ENCODE peak calls at places on chromosomes 16 and 17, in four cellular contexts. K is PC-3, Z is dorsolateral prefrontal cortex, B is stomach. J is an unnamed sample.

GRCh38 chr17:49180303-49180702 is 30.1 kb downstream of the GNGT2 start:
- DNase-seq in K (peak; percentile 67), Z (peak; percentile 52), B (peak; percentile 73), J (peak; percentile 18)

GRCh38 chr17:64786337-64786736 is 124.2 kb upstream of the SMURF2 start:
- DNase-seq in K (peak; percentile 43), Z (no peak), B (no peak), J (peak; percentile 55)

GRCh38 chr17:10034719-10035475 is 129.8 kb upstream of the RCVRN start:
- DNase-seq in K (no peak), Z (peak; percentile 78), B (no peak), J (no peak)

GRCh38 chr17:79890706-79891105 is 51.5 kb upstream of the CBX4 start:
- DNase-seq in K (no peak), Z (no peak), B (peak; percentile 43), J (no peak)

GRCh38 chr17:41522301-41523224 is 3.9 kb upstream of the KRT15 start:
- DNase-seq in K (peak; percentile 74), Z (no peak), B (no peak), J (peak; percentile 90)

GRCh38 chr16:56807011-56807675 is 57.9 kb upstream of the SLC12A3 start:
- DNase-seq in K (peak; percentile 70), Z (no peak), B (no peak), J (peak; percentile 33)

GRCh38 chr16:27642753-27643152 is 92.8 kb downstream of the KATNIP start:
- DNase-seq in K (peak; percentile 30), Z (no peak), B (no peak), J (no peak)

GRCh38 chr17:81955058-81955681 is 5.8 kb downstream of the NOTUM start:
- DNase-seq in K (no peak), Z (no peak), B (no peak), J (no peak)

GRCh38 chr17:3398310-3398709 is at the start of gene OR1E1:
- DNase-seq in K (no peak), Z (no peak), B (no peak), J (no peak)

GRCh38 chr16:2084688-2085625 is 37.2 kb downstream of the TSC2 start:
- DNase-seq in K (no peak), Z (no peak), B (no peak), J (no peak)

GRCh38 chr16:2388875-2389433 is 40.3 kb upstream of the CCNF start:
- DNase-seq in K (peak; percentile 84), Z (no peak), B (peak; percentile 84), J (peak; percentile 79)

GRCh38 chr16:83244057-83244456 is 563.7 kb upstream of the HSBP1 start:
- DNase-seq in K (no peak), Z (no peak), B (no peak), J (no peak)

GRCh38 chr16:11625769-11626168 is 39.0 kb upstream of the LITAF start:
- DNase-seq in K (no peak), Z (no peak), B (no peak), J (no peak)

GRCh38 chr16:19284207-19284606 is 1.3 kb upstream of the CLEC19A start:
- DNase-seq in K (peak; percentile 93), Z (peak; percentile 91), B (peak; percentile 90), J (peak; percentile 83)

GRCh38 chr17:43536236-43537088 is 9.7 kb downstream of the ETV4 start:
- DNase-seq in K (peak; percentile 43), Z (no peak), B (no peak), J (peak; percentile 42)

GRCh38 chr16:24132797-24133155 is 123.4 kb upstream of the CACNG3 start:
- DNase-seq in K (no peak), Z (no peak), B (no peak), J (no peak)

GRCh38 chr17:54992797-54993639 is 24.5 kb downstream of the STXBP4 start:
- DNase-seq in K (peak; percentile 82), Z (no peak), B (no peak), J (peak; percentile 45)

GRCh38 chr16:10189861-10190390 is 7.7 kb upstream of the GRIN2A start:
- DNase-seq in K (no peak), Z (no peak), B (no peak), J (no peak)

GRCh38 chr17:78678220-78678554 is 101.0 kb upstream of the DNAH17 start:
- DNase-seq in K (no peak), Z (no peak), B (no peak), J (no peak)

GRCh38 chr16:82456683-82457082 is 170.1 kb upstream of the CDH13 start:
- DNase-seq in K (peak; percentile 55), Z (peak; percentile 51), B (peak; percentile 69), J (peak; percentile 65)

GRCh38 chr17:32870969-32871368 is 6.0 kb downstream of the MYO1D start:
- DNase-seq in K (no peak), Z (no peak), B (no peak), J (no peak)

GRCh38 chr17:32971171-32971570 is 20.5 kb upstream of the SPACA3 start:
- DNase-seq in K (peak; percentile 65), Z (no peak), B (peak; percentile 42), J (peak; percentile 89)

GRCh38 chr17:67568961-67569360 is 148.8 kb upstream of the NOL11 start:
- DNase-seq in K (no peak), Z (no peak), B (no peak), J (no peak)

GRCh38 chr16:2095315-2095853 is 40.3 kb downstream of the PKD1 start:
- DNase-seq in K (peak; percentile 36), Z (no peak), B (no peak), J (peak; percentile 44)

GRCh38 chr17:42407289-42407836 is 15.7 kb downstream of the CAVIN1 start:
- DNase-seq in K (no peak), Z (peak; percentile 92), B (peak; percentile 93), J (peak; percentile 87)

GRCh38 chr17:27276653-27277156 is 17.2 kb upstream of the WSB1 start:
- DNase-seq in K (no peak), Z (no peak), B (no peak), J (no peak)

GRCh38 chr17:58189436-58190146 is 2.9 kb upstream of the EPX start:
- DNase-seq in K (peak; percentile 98), Z (peak; percentile 44), B (peak; percentile 33), J (peak; percentile 84)

GRCh38 chr17:78766743-78767294 is 15.3 kb downstream of the CYTH1 start:
- DNase-seq in K (no peak), Z (no peak), B (no peak), J (no peak)

GRCh38 chr16:75589301-75589700 is 23.1 kb downstream of the GABARAPL2 start:
- DNase-seq in K (no peak), Z (no peak), B (no peak), J (no peak)

GRCh38 chr17:46841561-46842379 is 9.6 kb upstream of the WNT9B start:
- DNase-seq in K (peak; percentile 46), Z (no peak), B (no peak), J (no peak)

GRCh38 chr16:84959784-84960417 is 51.4 kb downstream of the ZDHHC7 start:
- DNase-seq in K (no peak), Z (no peak), B (peak; percentile 37), J (no peak)
- H3K27me3 ChIP-seq in K (no peaks in the 10 kb centered on the region), Z (no peaks in the 10 kb centered on the region), B (no peaks in the 10 kb centered on the region), J (peaks cover 7% of the 10 kb centered on the region)

DNA sequence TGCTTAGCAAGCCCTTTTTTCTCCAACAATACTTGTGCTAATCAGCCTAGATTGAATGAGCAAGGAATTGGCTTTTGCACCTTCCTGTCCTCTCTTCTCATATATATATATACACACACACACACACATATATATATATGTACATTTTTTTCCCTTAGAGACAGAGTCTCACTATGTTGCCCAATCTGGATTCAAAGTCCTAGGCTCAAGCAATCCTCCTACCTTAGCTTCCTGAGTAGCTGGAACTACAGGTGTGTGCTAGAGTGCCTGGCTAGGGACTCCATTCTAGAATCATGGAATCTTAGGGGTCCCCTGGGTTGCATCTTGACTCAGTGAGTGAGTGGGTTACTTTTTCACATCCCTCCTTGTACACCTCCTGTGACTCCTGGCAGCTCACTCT is 27.0 kb downstream of the RAI1 start:
- DNase-seq in K (no peak), Z (no peak), B (no peak), J (no peak)
- H3K4me3 ChIP-seq in K (no peak overlapping the region), Z (no peak overlapping the region), B (no peak overlapping the region), J (no peak overlapping the region)

DNA sequence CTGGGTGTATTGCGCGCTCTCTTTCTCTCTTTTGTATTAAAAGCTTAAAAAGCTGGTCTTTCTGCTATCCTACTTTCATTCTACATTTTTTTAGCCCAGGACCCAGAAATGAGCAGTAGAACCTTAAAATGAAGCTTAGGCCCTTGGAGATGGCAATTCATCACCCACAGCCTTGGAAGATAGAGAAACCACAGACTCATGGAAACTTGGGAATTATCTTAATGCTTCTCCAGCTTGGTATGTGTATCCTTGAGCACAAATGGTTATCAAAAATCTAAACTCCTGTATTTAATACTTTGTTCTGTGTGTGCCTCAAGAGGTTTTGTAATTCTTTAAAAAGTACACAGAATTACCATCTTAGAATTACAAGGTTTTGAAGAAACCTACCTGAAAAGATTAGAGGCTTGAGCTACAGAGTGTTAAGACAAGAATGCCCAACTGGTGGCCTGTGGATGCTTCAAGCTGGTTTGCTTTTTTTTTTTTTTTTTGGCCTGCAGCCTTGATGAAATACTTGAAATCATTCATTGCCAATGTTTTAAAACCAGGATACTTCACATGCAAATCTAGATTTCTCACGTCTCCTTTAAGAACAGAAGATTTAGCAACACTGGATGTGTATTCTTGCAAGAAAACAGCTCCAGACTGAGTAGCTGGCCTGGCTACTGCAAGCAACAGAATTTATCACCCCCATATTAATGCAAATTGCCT is 105.0 kb downstream of the XYLT1 start:
- DNase-seq in K (no peak), Z (no peak), B (no peak), J (no peak)
- H3K27me3 ChIP-seq in K (no peaks in the 10 kb centered on the region), Z (no peaks in the 10 kb centered on the region), B (no peaks in the 10 kb centered on the region), J (no peaks in the 10 kb centered on the region)

GRCh38 chr16:71205482-71206131 is 24.9 kb downstream of the HYDIN start:
- DNase-seq in K (no peak), Z (peak; percentile 20), B (no peak), J (no peak)
- H3K4me3 ChIP-seq in K (no peak overlapping the region), Z (no peak overlapping the region), B (no peak overlapping the region), J (no peak overlapping the region)

J was measured in bronchial epithelial cell.